ENCODE peak calls at places on chromosome 7, in ten cellular contexts. O is cardiac muscle cell; C is stomach; U is A549; M is cardiac fibroblast; B is activated T-helper 1 cell treated with anti-CD3 and anti-CD28 coated beads, Interleukin-12 subunit alpha, Interleukin-12 subunit beta, Interleukin-2, Interleukin-4 antibody, amounts not matched to agents 30 ng/mL and 10 ng/mL and 1 ng/mL, durations not matched to agents 14 hours and 24 hours and 36 hours; J is sigmoid colon; Z is NCI-H2081; V is EL; K is GM20000. P is an unnamed sample.

GRCh38 chr7:23332881-23333612 is 33.9 kb downstream of the MALSU1 start:
- DNase-seq in O (peak; percentile 82), C (no peak), U (no peak), M (peak; percentile 86), B (no peak), J (no peak), Z (peak; percentile 45), V (peak; percentile 31), K (no peak), P (no peak)

GRCh38 chr7:144738708-144739314 is 97.0 kb downstream of the TPK1 start:
- DNase-seq in O (peak; percentile 54), C (no peak), U (peak; percentile 1), M (peak; percentile 54), B (peak; percentile 1), J (no peak), Z (peak; percentile 41), V (peak; percentile 2), K (peak; percentile 20), P (no peak)

GRCh38 chr7:37054631-37055300 is 330.5 kb upstream of the AOAH start:
- DNase-seq in O (peak; percentile 53), C (no peak), U (no peak), M (peak; percentile 23), B (no peak), J (no peak), Z (no peak), V (peak; percentile 12), K (no peak), P (no peak)

GRCh38 chr7:123633553-123633952 is 22.1 kb upstream of the LMOD2 start:
- DNase-seq in O (peak; percentile 87), C (no peak), U (no peak), M (peak; percentile 86), B (no peak), J (no peak), Z (no peak), V (peak; percentile 81), K (no peak), P (no peak)

GRCh38 chr7:135769403-135769802 is 20.8 kb upstream of the FAM180A start:
- DNase-seq in O (no peak), C (no peak), U (no peak), M (no peak), B (no peak), J (no peak), Z (no peak), V (no peak), K (no peak), P (no peak)

GRCh38 chr7:96303105-96303685 is 18.7 kb downstream of the SLC25A13 start:
- DNase-seq in O (peak; percentile 50), C (peak; percentile 56), U (no peak), M (no peak), B (no peak), J (no peak), Z (no peak), V (no peak), K (no peak), P (no peak)

GRCh38 chr7:44750424-44750823 is 1.8 kb downstream of the ZMIZ2 start:
- DNase-seq in O (no peak), C (no peak), U (no peak), M (no peak), B (no peak), J (no peak), Z (no peak), V (no peak), K (no peak), P (no peak)

GRCh38 chr7:51141451-51141971 is 175.1 kb downstream of the COBL start:
- DNase-seq in O (peak; percentile 59), C (no peak), U (peak; percentile 13), M (peak; percentile 68), B (no peak), J (no peak), Z (no peak), V (peak; percentile 46), K (no peak), P (no peak)

GRCh38 chr7:155449008-155449879 is 8.7 kb upstream of the EN2 start:
- DNase-seq in O (no peak), C (no peak), U (no peak), M (no peak), B (no peak), J (no peak), Z (no peak), V (no peak), K (peak; percentile 30), P (no peak)

GRCh38 chr7:98514211-98515150 is 102.6 kb upstream of the NPTX2 start:
- DNase-seq in O (no peak), C (no peak), U (no peak), M (no peak), B (no peak), J (peak; percentile 38), Z (no peak), V (no peak), K (no peak), P (no peak)

GRCh38 chr7:22121702-22122474 is 176.2 kb upstream of the CDCA7L start:
- DNase-seq in O (peak; percentile 76), C (no peak), U (no peak), M (peak; percentile 61), B (no peak), J (no peak), Z (no peak), V (peak; percentile 35), K (no peak), P (peak; percentile 71)

GRCh38 chr7:152202056-152202455 is 176.6 kb downstream of the GALNT11 start:
- DNase-seq in O (peak; percentile 46), C (no peak), U (no peak), M (peak; percentile 42), B (no peak), J (no peak), Z (no peak), V (peak; percentile 64), K (no peak), P (no peak)

GRCh38 chr7:12839508-12840153 is 152.2 kb downstream of the ARL4A start:
- DNase-seq in O (no peak), C (no peak), U (no peak), M (no peak), B (no peak), J (no peak), Z (no peak), V (no peak), K (no peak), P (no peak)

GRCh38 chr7:143367972-143368371 is 5.5 kb upstream of the FAM131B start:
- DNase-seq in O (no peak), C (peak; percentile 84), U (no peak), M (peak; percentile 15), B (no peak), J (peak; percentile 85), Z (peak; percentile 22), V (peak; percentile 55), K (no peak), P (no peak)

GRCh38 chr7:148394582-148394981 is 196.0 kb upstream of the C7orf33 start:
- DNase-seq in O (no peak), C (no peak), U (no peak), M (no peak), B (no peak), J (no peak), Z (no peak), V (no peak), K (no peak), P (no peak)

GRCh38 chr7:115218076-115218475 is 296.2 kb downstream of the MDFIC start:
- DNase-seq in O (no peak), C (no peak), U (no peak), M (no peak), B (no peak), J (no peak), Z (no peak), V (no peak), K (no peak), P (no peak)

GRCh38 chr7:44796034-44796503 is 412 bp upstream of the PPIA start:
- DNase-seq in O (peak; percentile 53), C (no peak), U (peak; percentile 64), M (peak; percentile 50), B (no peak), J (no peak), Z (peak; percentile 84), V (peak; percentile 67), K (no peak), P (no peak)

P was measured in right atrium auricular region.